ENCODE peak calls at places on chromosome 15, in seven cellular contexts. S is sigmoid colon, B is uterus, T is body of pancreas, V is Peyer's patch, A is esophagus muscularis mucosa, C is stomach. Y is an unnamed sample.

GRCh38 chr15:24944939-24945338 is 9.8 kb upstream of the SNRPN start:
- DNase-seq in S (no peak), B (no peak), T (no peak), V (no peak), A (no peak), C (no peak), Y (no peak)

GRCh38 chr15:85754993-85755392 is 39.7 kb downstream of the KLHL25 start:
- DNase-seq in S (peak; percentile 69), B (peak; percentile 37), T (no peak), V (peak; percentile 37), A (no peak), C (no peak), Y (peak; percentile 19)

GRCh38 chr15:62639906-62640605 is 402.5 kb upstream of the TPM1 start:
- DNase-seq in S (no peak), B (no peak), T (no peak), V (no peak), A (peak; percentile 75), C (no peak), Y (no peak)

GRCh38 chr15:36468746-36469145 is 110.7 kb upstream of the CDIN1 start:
- DNase-seq in S (no peak), B (no peak), T (no peak), V (no peak), A (no peak), C (no peak), Y (no peak)

GRCh38 chr15:58241872-58242271 is 103.7 kb downstream of the AQP9 start:
- DNase-seq in S (no peak), B (no peak), T (no peak), V (no peak), A (no peak), C (no peak), Y (no peak)

GRCh38 chr15:74365619-74366445 is 1.6 kb downstream of the CYP11A1 start:
- DNase-seq in S (peak; percentile 81), B (peak; percentile 69), T (no peak), V (peak; percentile 54), A (no peak), C (no peak), Y (peak; percentile 73)

GRCh38 chr15:46091860-46092450 is 457.1 kb downstream of the SQOR start:
- DNase-seq in S (no peak), B (no peak), T (peak; percentile 32), V (no peak), A (no peak), C (no peak), Y (no peak)

GRCh38 chr15:38487383-38487782 is 33.5 kb downstream of the FAM98B start:
- DNase-seq in S (no peak), B (no peak), T (no peak), V (no peak), A (no peak), C (no peak), Y (no peak)

GRCh38 chr15:68298882-68299381 is 21.4 kb downstream of the FEM1B start:
- DNase-seq in S (no peak), B (no peak), T (no peak), V (no peak), A (no peak), C (no peak), Y (peak; percentile 21)

GRCh38 chr15:36605626-36606263 is 26.3 kb downstream of the CDIN1 start:
- DNase-seq in S (no peak), B (no peak), T (no peak), V (no peak), A (no peak), C (no peak), Y (no peak)

GRCh38 chr15:99686290-99686689 is 46.9 kb downstream of the LYSMD4 start:
- DNase-seq in S (no peak), B (no peak), T (no peak), V (no peak), A (no peak), C (no peak), Y (no peak)

GRCh38 chr15:39432935-39433334 is 147.9 kb upstream of the THBS1 start:
- DNase-seq in S (no peak), B (no peak), T (no peak), V (no peak), A (no peak), C (no peak), Y (no peak)

GRCh38 chr15:81189583-81190283 is 6.9 kb upstream of the IL16 start:
- DNase-seq in S (peak; percentile 89), B (peak; percentile 76), T (peak; percentile 69), V (no peak), A (no peak), C (peak; percentile 34), Y (peak; percentile 73)

GRCh38 chr15:96355561-96356129 is 25.1 kb downstream of the NR2F2 start:
- DNase-seq in S (no peak), B (no peak), T (no peak), V (no peak), A (no peak), C (no peak), Y (peak; percentile 42)

DNA sequence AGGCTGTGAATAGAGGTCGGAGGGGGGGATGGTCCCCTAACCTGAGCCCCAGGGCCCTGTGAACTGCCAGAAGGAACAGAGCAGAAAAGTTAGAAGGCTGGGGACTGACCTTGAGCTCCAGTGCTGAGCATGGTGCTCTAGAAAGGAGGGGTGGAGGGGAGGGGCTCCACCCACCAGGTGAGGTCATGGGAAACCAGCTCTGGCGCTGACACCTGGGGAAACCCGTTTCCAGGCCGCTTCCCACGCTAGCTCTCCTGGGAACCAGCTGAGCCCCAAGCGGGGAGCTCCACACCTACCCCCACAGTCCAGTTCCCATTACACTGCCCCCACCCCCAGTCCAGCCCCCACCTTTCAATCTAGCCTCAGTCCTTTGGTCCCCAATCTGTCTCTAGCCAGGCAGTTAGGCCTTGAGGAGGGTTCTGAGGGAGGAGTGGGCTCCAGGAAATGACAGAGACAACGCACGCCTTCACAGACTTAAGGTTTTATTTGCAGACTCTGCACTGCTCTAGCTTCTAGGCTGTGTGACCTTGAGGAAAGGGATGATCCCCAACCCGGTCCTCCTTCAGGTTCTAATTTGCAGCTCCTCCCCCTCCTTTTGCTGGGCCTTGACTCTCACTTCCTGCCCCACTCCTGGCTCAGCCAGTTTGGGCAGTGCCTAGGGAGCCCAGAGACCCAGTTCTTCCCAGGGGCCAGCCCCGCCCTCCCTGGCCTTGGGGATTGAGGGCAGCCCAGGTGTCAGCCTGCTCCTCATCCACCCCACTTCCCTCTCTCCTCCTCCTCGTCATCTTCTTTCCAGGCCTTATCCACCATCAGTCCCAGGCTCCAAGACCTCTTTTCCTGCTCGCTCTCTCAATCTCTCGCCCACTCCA is 2.1 kb downstream of the RHOV start:
- DNase-seq in S (no peak), B (no peak), T (peak; percentile 96), V (peak; percentile 69), A (no peak), C (peak; percentile 85), Y (no peak)
- TF ChIP-seq POLR2A in S (no peak), B (no peak), T (peak; percentile 65), V (no peak), A (no peak), C (no peak), Y (no peak)

GRCh38 chr15:64162869-64163661 is at the start of gene PPIB:
- DNase-seq in S (peak; percentile 99), B (peak; percentile 98), T (peak; percentile 98), V (peak; percentile 99), A (peak; percentile 99), C (peak; percentile 99), Y (peak; percentile 97)
- TF ChIP-seq POLR2A in S (peak; percentile 67), B (peak; percentile 54), T (peak; percentile 93), V (peak; percentile 91), A (peak; percentile 80), C (no peak), Y (peak; percentile 77)

GRCh38 chr15:49046113-49046883 is at the start of gene SECISBP2L:
- DNase-seq in S (peak; percentile 96), B (peak; percentile 93), T (peak; percentile 93), V (peak; percentile 95), A (peak; percentile 97), C (peak; percentile 94), Y (peak; percentile 90)
- TF ChIP-seq POLR2A in S (peak; percentile 80), B (peak; percentile 69), T (peak; percentile 93), V (peak; percentile 77), A (peak; percentile 47), C (no peak), Y (peak; percentile 51)

DNA sequence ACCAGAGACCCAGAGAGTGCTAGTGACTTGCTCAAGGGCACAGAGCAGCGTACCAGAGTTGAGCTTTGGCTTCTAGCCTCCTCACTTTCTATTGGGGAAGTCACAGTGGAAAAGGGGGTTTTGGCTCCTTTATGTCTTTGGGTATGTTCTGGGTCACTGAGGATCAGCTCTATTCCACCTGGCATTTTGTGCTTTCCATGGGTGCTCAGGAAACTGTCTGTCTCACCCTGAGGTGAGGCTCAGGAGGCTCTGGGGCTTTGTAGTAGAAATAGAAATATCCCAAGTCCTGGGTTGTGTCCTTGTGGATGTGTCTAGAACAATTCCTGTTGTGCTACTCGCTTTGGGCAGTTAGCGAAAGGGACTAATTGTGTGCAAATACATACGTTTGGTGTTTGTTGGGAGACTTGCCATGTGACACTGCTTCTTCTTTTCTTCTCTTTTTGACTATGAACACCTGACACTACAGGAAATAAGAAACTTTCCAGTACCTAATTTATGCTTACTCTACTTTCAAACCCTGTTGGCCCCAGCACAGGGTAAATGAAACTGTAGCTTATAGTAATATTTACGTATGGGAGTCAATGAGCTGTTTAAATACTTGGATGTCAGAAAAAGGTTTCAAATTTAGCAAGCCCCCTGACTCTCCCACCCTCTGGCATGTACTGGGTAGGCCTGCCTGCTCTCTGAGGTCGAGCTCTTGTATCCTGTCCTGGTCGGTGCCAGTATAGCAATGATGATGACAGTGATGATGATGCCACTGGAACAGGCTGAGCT is 35.6 kb downstream of the SMAD3 start:
- DNase-seq in S (no peak), B (no peak), T (no peak), V (no peak), A (no peak), C (no peak), Y (no peak)
- TF ChIP-seq POLR2A in S (no peak), B (no peak), T (no peak), V (no peak), A (no peak), C (no peak), Y (no peak)

Y was measured in ovary.